ENCODE peak calls at places on chromosomes 13 and 19, in four cellular contexts. One of them, this sample, is unnamed.

GRCh38 chr19:38441660-38442348 is 8.3 kb downstream of the RYR1 start:
- DNase-seq in testis: no peak
- DNase-seq in Panc1: no peak
- DNase-seq in ovary: no peak
- DNase-seq in this sample: no peak

GRCh38 chr13:33087091-33087490 is 70.9 kb downstream of the KL start:
- DNase-seq in ovary: no peak
- DNase-seq in Panc1: no peak
- DNase-seq in testis: no peak
- DNase-seq in this sample: no peak

GRCh38 chr13:21466527-21466926 is 7.4 kb upstream of the ZDHHC20 start:
- DNase-seq in testis: no peak
- DNase-seq in ovary: no peak
- DNase-seq in Panc1: no peak
- DNase-seq in this sample: no peak

GRCh38 chr13:98050041-98050466 is 92.8 kb upstream of the FARP1 start:
- DNase-seq in ovary: no peak
- DNase-seq in testis: no peak
- DNase-seq in Panc1: no peak
- DNase-seq in this sample: no peak

GRCh38 chr13:48068952-48069351 is 26.0 kb downstream of the MED4 start:
- DNase-seq in Panc1: no peak
- DNase-seq in ovary: no peak
- DNase-seq in testis: no peak
- DNase-seq in this sample: no peak

GRCh38 chr19:52896431-52897148 is 845 bp downstream of the ZNF320 start:
- DNase-seq in Panc1: no peak
- DNase-seq in testis: peak; percentile 27
- DNase-seq in ovary: peak; percentile 54
- DNase-seq in this sample: peak; percentile 35

GRCh38 chr13:51793570-51794273 is 10.2 kb downstream of the DHRS12 start:
- DNase-seq in ovary: no peak
- DNase-seq in Panc1: no peak
- DNase-seq in testis: no peak
- DNase-seq in this sample: no peak

GRCh38 chr19:11059511-11060358 is 29.5 kb upstream of the LDLR start:
- DNase-seq in Panc1: no peak
- DNase-seq in testis: no peak
- DNase-seq in ovary: no peak
- DNase-seq in this sample: no peak

GRCh38 chr13:97928306-97928705 is 25.2 kb upstream of the IPO5 start:
- DNase-seq in testis: no peak
- DNase-seq in ovary: no peak
- DNase-seq in Panc1: no peak
- DNase-seq in this sample: no peak

GRCh38 chr13:102799544-102800144 is 725 bp downstream of the BIVM start:
- DNase-seq in testis: peak; percentile 19
- DNase-seq in Panc1: no peak
- DNase-seq in ovary: no peak
- DNase-seq in this sample: peak; percentile 31

GRCh38 chr19:33387351-33388230 is 14.1 kb downstream of the CEBPG start:
- DNase-seq in testis: no peak
- DNase-seq in ovary: no peak
- DNase-seq in Panc1: no peak
- DNase-seq in this sample: no peak

GRCh38 chr19:29587518-29587986 is 18.5 kb upstream of the POP4 start:
- DNase-seq in Panc1: no peak
- DNase-seq in ovary: no peak
- DNase-seq in testis: no peak
- DNase-seq in this sample: no peak

GRCh38 chr13:32905063-32905863 is 111.0 kb upstream of the KL start:
- DNase-seq in Panc1: no peak
- DNase-seq in testis: no peak
- DNase-seq in ovary: no peak
- DNase-seq in this sample: no peak

GRCh38 chr19:53432088-53432661 is 391 bp downstream of the ZNF761 start:
- DNase-seq in testis: no peak
- DNase-seq in Panc1: no peak
- DNase-seq in ovary: peak; percentile 55
- DNase-seq in this sample: peak; percentile 33

GRCh38 chr19:29667390-29667783 is 2.1 kb downstream of the PLEKHF1 start:
- DNase-seq in testis: no peak
- DNase-seq in ovary: no peak
- DNase-seq in Panc1: no peak
- DNase-seq in this sample: no peak

GRCh38 chr13:113013303-113013702 is 44.3 kb downstream of the MCF2L start:
- DNase-seq in Panc1: no peak
- DNase-seq in ovary: no peak
- DNase-seq in testis: no peak
- DNase-seq in this sample: no peak

GRCh38 chr13:71880753-71881541 is 13.9 kb upstream of the DACH1 start:
- DNase-seq in Panc1: no peak
- DNase-seq in ovary: no peak
- DNase-seq in testis: no peak
- DNase-seq in this sample: no peak

GRCh38 chr13:111659842-111660241 is 339.4 kb downstream of the TEX29 start:
- DNase-seq in Panc1: no peak
- DNase-seq in testis: no peak
- DNase-seq in ovary: no peak
- DNase-seq in this sample: no peak

GRCh38 chr13:108272333-108272732 is 2.8 kb downstream of the TNFSF13B start:
- DNase-seq in testis: no peak
- DNase-seq in ovary: no peak
- DNase-seq in Panc1: no peak
- DNase-seq in this sample: no peak

GRCh38 chr13:44231786-44232516 is 141.7 kb upstream of the SERP2 start:
- DNase-seq in ovary: no peak
- DNase-seq in Panc1: no peak
- DNase-seq in testis: no peak
- DNase-seq in this sample: peak; percentile 89

GRCh38 chr13:91308299-91308698 is 39.2 kb upstream of the MIR17HG start:
- DNase-seq in ovary: no peak
- DNase-seq in testis: no peak
- DNase-seq in Panc1: no peak
- DNase-seq in this sample: no peak

GRCh38 chr19:31127132-31127967 is 221.9 kb downstream of the TSHZ3 start:
- DNase-seq in Panc1: peak; percentile 52
- DNase-seq in ovary: peak; percentile 56
- DNase-seq in testis: no peak
- DNase-seq in this sample: no peak

GRCh38 chr19:11111117-11111770 is 22.0 kb downstream of the LDLR start:
- DNase-seq in testis: no peak
- DNase-seq in Panc1: no peak
- DNase-seq in ovary: no peak
- DNase-seq in this sample: no peak

GRCh38 chr13:51781246-51782022 is 22.5 kb downstream of the DHRS12 start:
- DNase-seq in testis: peak; percentile 57
- DNase-seq in ovary: no peak
- DNase-seq in Panc1: no peak
- DNase-seq in this sample: no peak

GRCh38 chr13:101018720-101019119 is 344.1 kb upstream of the TMTC4 start:
- DNase-seq in testis: no peak
- DNase-seq in Panc1: no peak
- DNase-seq in ovary: no peak
- DNase-seq in this sample: no peak

GRCh38 chr13:23289917-23290357 is 109.2 kb downstream of the SGCG start:
- DNase-seq in testis: peak; percentile 23
- DNase-seq in Panc1: no peak
- DNase-seq in ovary: no peak
- DNase-seq in this sample: no peak

GRCh38 chr13:114077938-114078335 is 54.5 kb downstream of the RASA3 start:
- DNase-seq in Panc1: no peak
- DNase-seq in testis: no peak
- DNase-seq in ovary: peak; percentile 26
- DNase-seq in this sample: no peak

GRCh38 chr19:10334340-10335148 is 1.2 kb upstream of the RAVER1 start:
- DNase-seq in testis: peak; percentile 96
- DNase-seq in Panc1: no peak
- DNase-seq in ovary: peak; percentile 98
- DNase-seq in this sample: peak; percentile 96

GRCh38 chr19:39544201-39544903 is 4.4 kb upstream of the EID2 start:
- DNase-seq in Panc1: no peak
- DNase-seq in ovary: no peak
- DNase-seq in testis: no peak
- DNase-seq in this sample: no peak

GRCh38 chr19:39546599-39546998 is 6.6 kb upstream of the EID2 start:
- DNase-seq in ovary: no peak
- DNase-seq in testis: no peak
- DNase-seq in Panc1: no peak
- DNase-seq in this sample: no peak

GRCh38 chr19:39542198-39542597 is 2.2 kb upstream of the EID2 start:
- DNase-seq in Panc1: no peak
- DNase-seq in testis: no peak
- DNase-seq in ovary: no peak
- DNase-seq in this sample: no peak

GRCh38 chr19:39543477-39543857 is 3.5 kb upstream of the EID2 start:
- DNase-seq in Panc1: no peak
- DNase-seq in ovary: no peak
- DNase-seq in testis: no peak
- DNase-seq in this sample: no peak

DNA sequence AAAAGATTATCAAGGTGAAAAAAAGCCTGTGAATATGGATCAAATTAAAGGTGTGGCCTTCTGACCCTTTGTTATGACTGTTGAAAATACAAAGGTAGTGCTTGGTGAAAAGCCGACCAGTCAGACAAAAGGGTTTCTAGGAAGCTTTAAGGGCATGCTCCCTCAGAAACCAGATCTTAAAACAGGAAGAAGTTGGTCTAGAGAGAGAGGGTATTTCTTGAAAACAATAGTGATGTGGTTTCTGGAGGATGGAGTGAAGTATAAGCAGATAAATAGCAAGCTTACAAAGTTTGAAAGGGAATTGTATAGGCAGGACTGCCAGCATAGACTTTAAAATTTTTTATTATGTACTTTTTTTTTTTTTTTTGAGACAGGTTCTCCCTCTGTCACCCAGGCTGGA is 5.0 kb upstream of the EID2 start:
- DNase-seq in testis: no peak
- DNase-seq in ovary: no peak
- DNase-seq in Panc1: no peak
- DNase-seq in this sample: no peak
- H3K27ac ChIP-seq in testis: no peak overlapping the region
- H3K27ac ChIP-seq in ovary: no peak overlapping the region
- H3K27ac ChIP-seq in Panc1: no peak overlapping the region
- H3K27ac ChIP-seq in this sample: no peak overlapping the region

GRCh38 chr19:41861098-41861768 is 1.2 kb downstream of the RPS19 start:
- DNase-seq in Panc1: no peak
- DNase-seq in testis: no peak
- DNase-seq in ovary: no peak
- DNase-seq in this sample: no peak

GRCh38 chr19:41861846-41862245 is 1.8 kb downstream of the RPS19 start:
- DNase-seq in Panc1: no peak
- DNase-seq in ovary: no peak
- DNase-seq in testis: no peak
- DNase-seq in this sample: no peak

GRCh38 chr19:41864374-41864773 is 4.3 kb downstream of the RPS19 start:
- DNase-seq in ovary: no peak
- DNase-seq in Panc1: no peak
- DNase-seq in testis: no peak
- DNase-seq in this sample: no peak

GRCh38 chr19:41862445-41862986 is 2.5 kb downstream of the RPS19 start:
- DNase-seq in ovary: no peak
- DNase-seq in testis: no peak
- DNase-seq in Panc1: no peak
- DNase-seq in this sample: no peak

DNA sequence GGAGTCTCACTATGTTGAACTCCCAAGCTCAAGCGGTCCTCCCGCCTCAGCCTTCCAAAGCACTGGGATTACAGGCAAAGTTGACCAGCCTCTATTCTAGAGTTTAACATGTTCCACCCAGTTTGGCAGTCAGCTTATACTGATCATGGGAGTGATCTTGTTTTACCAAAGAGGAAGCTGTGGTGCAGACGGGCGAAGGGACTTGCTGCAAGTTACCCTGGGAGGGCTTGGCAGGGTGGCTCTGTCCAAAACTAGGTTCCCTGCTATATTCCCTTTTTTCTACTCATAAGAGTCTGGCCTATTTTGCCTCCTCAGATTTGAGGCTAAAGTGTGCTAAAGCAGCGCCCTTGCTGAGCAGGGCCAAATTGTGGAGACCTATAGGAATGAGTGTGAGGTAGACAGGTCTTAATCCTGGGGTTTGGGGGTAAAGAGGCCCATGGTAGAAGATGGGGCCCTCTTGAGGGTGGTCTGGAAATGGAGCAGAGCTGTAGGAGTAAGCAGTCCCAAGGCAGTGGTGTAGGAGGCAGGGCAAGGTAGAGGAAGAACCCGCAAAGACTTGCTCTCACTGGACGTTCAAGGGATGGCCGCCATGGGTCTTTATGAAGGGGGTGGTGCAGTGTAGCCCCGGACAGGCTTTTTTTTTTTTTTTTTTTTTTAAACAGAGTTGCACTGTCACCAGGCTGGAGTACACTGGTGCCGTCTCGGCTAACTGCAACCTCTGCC is 3.3 kb downstream of the RPS19 start:
- DNase-seq in Panc1: no peak
- DNase-seq in ovary: no peak
- DNase-seq in testis: no peak
- DNase-seq in this sample: no peak
- H3K4me1 ChIP-seq in Panc1: peaks cover 32% of the 10 kb centered on the region
- H3K4me1 ChIP-seq in ovary: peaks cover 6% of the 10 kb centered on the region
- H3K4me1 ChIP-seq in testis: peaks cover 20% of the 10 kb centered on the region
- H3K4me1 ChIP-seq in this sample: peaks cover 17% of the 10 kb centered on the region

GRCh38 chr19:49590071-49590970 is 661 bp upstream of the PRR12 start:
- DNase-seq in Panc1: peak; percentile 56
- DNase-seq in testis: peak; percentile 98
- DNase-seq in ovary: peak; percentile 93
- DNase-seq in this sample: peak; percentile 97
- TF ChIP-seq CTCF in Panc1: no peak
- TF ChIP-seq CTCF in testis: no peak
- TF ChIP-seq CTCF in ovary: peak; percentile 9
- TF ChIP-seq CTCF in this sample: no peak

DNA sequence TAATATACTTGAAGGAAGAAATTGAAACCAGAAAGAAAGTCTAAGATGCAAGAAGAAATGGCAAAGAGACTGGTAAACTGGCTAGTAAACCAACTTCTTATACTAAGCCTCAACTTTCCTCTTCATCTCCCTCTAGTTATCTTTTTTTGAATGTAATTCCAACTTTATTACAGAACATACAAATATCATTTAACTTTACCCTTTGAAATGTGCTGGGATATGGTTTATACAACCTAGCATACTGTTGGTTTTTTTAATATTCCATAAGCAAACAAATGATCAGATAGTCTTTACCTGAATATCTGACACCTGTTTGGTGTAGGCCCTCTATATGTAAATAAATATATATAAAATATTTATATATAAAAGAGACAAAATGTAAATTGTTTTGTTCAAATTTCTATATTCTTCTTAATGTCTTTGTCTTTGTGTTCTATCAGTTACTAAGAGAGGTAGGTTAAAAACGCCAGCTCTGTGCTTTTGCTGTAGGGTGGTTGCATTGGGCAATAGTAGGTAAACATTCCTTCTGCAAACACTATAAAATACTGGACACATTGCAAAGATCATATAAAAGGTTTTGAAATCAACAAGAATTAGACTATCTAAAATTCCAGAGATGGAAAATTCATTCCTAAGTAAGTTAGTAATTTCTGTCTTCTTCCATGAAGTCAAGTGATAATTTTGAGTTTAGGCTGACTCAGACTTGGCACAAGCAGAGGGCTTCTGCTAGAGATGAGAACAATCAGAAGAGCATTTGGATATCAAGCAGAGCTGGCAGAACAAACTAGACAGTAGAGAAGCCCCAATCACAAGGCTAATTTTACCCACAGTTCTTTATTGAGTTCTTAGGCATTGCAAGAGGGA is 383.3 kb downstream of the RFC3 start:
- DNase-seq in testis: no peak
- DNase-seq in ovary: no peak
- DNase-seq in Panc1: no peak
- DNase-seq in this sample: no peak
- H3K27ac ChIP-seq in testis: no peak overlapping the region
- H3K27ac ChIP-seq in ovary: no peak overlapping the region
- H3K27ac ChIP-seq in Panc1: no peak overlapping the region
- H3K27ac ChIP-seq in this sample: no peak overlapping the region

This sample was measured in lung.